ENCODE peak calls at places on chromosomes 2 and 18, in ten cellular contexts. O is spleen; N is CD8-positive, alpha-beta memory T cell; K is foreskin fibroblast; S is BJ; W is AG09309; P is astrocyte of the spinal cord; T is H1; L is HCT116; C is WERI-Rb-1. B is an unnamed sample.

GRCh38 chr18:48293954-48294893 is 115.0 kb downstream of the ZBTB7C start:
- DNase-seq in O (peak), N (no peak), K (no peak), S (no peak), W (no peak), P (no peak), T (peak), L (no peak), C (peak), B (peak)

GRCh38 chr2:71944183-71944550 is 203.5 kb downstream of the CYP26B1 start:
- DNase-seq in O (peak), N (no peak), K (no peak), S (no peak), W (no peak), P (no peak), T (no peak), L (no peak), C (peak), B (no peak)

GRCh38 chr2:7116516-7116915 is 199.3 kb downstream of the RNF144A start:
- DNase-seq in O (no peak), N (no peak), K (no peak), S (no peak), W (no peak), P (no peak), T (no peak), L (no peak), C (no peak), B (no peak)

GRCh38 chr2:52222128-52222527 is 1190.2 kb upstream of the NRXN1 start:
- DNase-seq in O (no peak), N (no peak), K (peak), S (no peak), W (no peak), P (peak), T (no peak), L (no peak), C (no peak), B (peak)

GRCh38 chr2:198374375-198375072 is 570.1 kb downstream of the PLCL1 start:
- DNase-seq in O (no peak), N (no peak), K (peak), S (peak), W (peak), P (peak), T (peak), L (no peak), C (peak), B (peak)

GRCh38 chr2:69177785-69178636 is 165.0 kb downstream of the ANTXR1 start:
- DNase-seq in O (peak), N (no peak), K (peak), S (peak), W (peak), P (peak), T (peak), L (peak), C (peak), B (peak)

GRCh38 chr2:223941579-223942277 is 3.4 kb downstream of the WDFY1 start:
- DNase-seq in O (no peak), N (peak), K (peak), S (peak), W (peak), P (peak), T (no peak), L (no peak), C (no peak), B (peak)

GRCh38 chr2:98282109-98282508 is 64.1 kb upstream of the CNGA3 start:
- DNase-seq in O (no peak), N (no peak), K (no peak), S (no peak), W (no peak), P (peak), T (no peak), L (no peak), C (no peak), B (peak)

GRCh38 chr18:57210711-57211411 is 64.0 kb downstream of the BOD1L2 start:
- DNase-seq in O (no peak), N (no peak), K (no peak), S (no peak), W (no peak), P (no peak), T (no peak), L (no peak), C (no peak), B (peak)

GRCh38 chr2:25587361-25587760 is 86.0 kb downstream of the DTNB start:
- DNase-seq in O (no peak), N (no peak), K (peak), S (peak), W (no peak), P (peak), T (no peak), L (no peak), C (no peak), B (peak)

GRCh38 chr2:10467401-10467800 is 19.3 kb upstream of the ODC1 start:
- DNase-seq in O (peak), N (no peak), K (no peak), S (no peak), W (no peak), P (no peak), T (no peak), L (no peak), C (peak), B (no peak)

GRCh38 chr2:121532894-121533293 is 2.2 kb downstream of the RNU4ATAC start:
- DNase-seq in O (no peak), N (no peak), K (no peak), S (no peak), W (no peak), P (no peak), T (no peak), L (peak), C (no peak), B (peak)

GRCh38 chr2:121529439-121530209 is 1.1 kb upstream of the RNU4ATAC start:
- DNase-seq in O (no peak), N (no peak), K (peak), S (no peak), W (no peak), P (peak), T (no peak), L (no peak), C (peak), B (no peak)

GRCh38 chr2:121532347-121532766 is 1.7 kb downstream of the RNU4ATAC start:
- DNase-seq in O (no peak), N (no peak), K (peak), S (no peak), W (no peak), P (peak), T (no peak), L (no peak), C (no peak), B (peak)

GRCh38 chr2:121530563-121531334 is at the start of gene RNU4ATAC:
- DNase-seq in O (peak), N (peak), K (peak), S (peak), W (peak), P (peak), T (peak), L (peak), C (peak), B (peak)

DNA sequence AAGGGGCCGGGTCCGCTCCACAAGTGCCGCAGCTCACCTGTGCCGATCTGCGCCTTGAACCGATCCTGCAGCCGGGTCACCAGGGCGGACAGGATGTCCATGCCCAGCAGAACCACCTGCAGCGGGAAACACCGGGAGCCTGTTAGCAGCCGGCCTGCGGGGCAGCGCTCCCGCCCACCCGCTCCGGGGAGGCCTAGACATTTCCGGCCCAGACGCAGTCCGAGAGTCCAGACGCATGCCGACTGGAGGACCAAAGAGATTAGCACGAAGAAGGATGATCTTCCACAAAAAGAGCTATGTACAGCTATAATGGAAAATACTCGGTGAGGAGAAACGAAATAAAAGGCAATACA is 494 bp upstream of the RNU4ATAC start:
- DNase-seq in O (peak), N (no peak), K (peak), S (no peak), W (no peak), P (peak), T (peak), L (peak), C (peak), B (no peak)
- H3K4me3 ChIP-seq in O (peak), N (peak), K (peak), S (peak), W (peak), P (peak), T (peak), L (peak), C (peak), B (peak)

GRCh38 chr18:13756671-13757070 is 30.2 kb downstream of the RNMT start:
- DNase-seq in O (no peak), N (no peak), K (no peak), S (no peak), W (no peak), P (no peak), T (no peak), L (no peak), C (no peak), B (peak)
- H3K4me3 ChIP-seq in O (no peak), N (no peak), K (no peak), S (no peak), W (no peak), P (no peak), T (no peak), L (no peak), C (no peak), B (no peak)

GRCh38 chr2:74941284-74941683 is 17.2 kb upstream of the POLE4 start:
- DNase-seq in O (no peak), N (no peak), K (no peak), S (no peak), W (no peak), P (no peak), T (no peak), L (no peak), C (no peak), B (no peak)
- H3K4me3 ChIP-seq in O (no peak), N (no peak), K (no peak), S (no peak), W (no peak), P (no peak), T (no peak), L (no peak), C (no peak), B (no peak)

GRCh38 chr18:26579941-26580618 is 31.7 kb upstream of the KCTD1 start:
- DNase-seq in O (no peak), N (no peak), K (no peak), S (no peak), W (no peak), P (no peak), T (no peak), L (peak), C (no peak), B (peak)

GRCh38 chr18:26574958-26575864 is 26.9 kb upstream of the KCTD1 start:
- DNase-seq in O (peak), N (no peak), K (peak), S (peak), W (peak), P (peak), T (peak), L (no peak), C (no peak), B (peak)

GRCh38 chr18:26575865-26576217 is 27.5 kb upstream of the KCTD1 start:
- DNase-seq in O (no peak), N (no peak), K (no peak), S (no peak), W (no peak), P (no peak), T (no peak), L (no peak), C (no peak), B (no peak)
- H3K4me3 ChIP-seq in O (no peak), N (no peak), K (no peak), S (no peak), W (no peak), P (no peak), T (peak), L (peak), C (no peak), B (no peak)

GRCh38 chr18:68843467-68844089 is 45.7 kb downstream of the CCDC102B start:
- DNase-seq in O (no peak), N (no peak), K (no peak), S (no peak), W (no peak), P (peak), T (no peak), L (no peak), C (no peak), B (no peak)

GRCh38 chr18:68839701-68840100 is 41.8 kb downstream of the CCDC102B start:
- DNase-seq in O (no peak), N (no peak), K (peak), S (no peak), W (no peak), P (no peak), T (no peak), L (no peak), C (no peak), B (no peak)

GRCh38 chr18:68837665-68838390 is 39.9 kb downstream of the CCDC102B start:
- DNase-seq in O (no peak), N (no peak), K (peak), S (peak), W (peak), P (peak), T (no peak), L (no peak), C (no peak), B (no peak)

GRCh38 chr18:68840554-68841263 is 42.8 kb downstream of the CCDC102B start:
- DNase-seq in O (no peak), N (no peak), K (peak), S (peak), W (peak), P (peak), T (no peak), L (peak), C (no peak), B (peak)

DNA sequence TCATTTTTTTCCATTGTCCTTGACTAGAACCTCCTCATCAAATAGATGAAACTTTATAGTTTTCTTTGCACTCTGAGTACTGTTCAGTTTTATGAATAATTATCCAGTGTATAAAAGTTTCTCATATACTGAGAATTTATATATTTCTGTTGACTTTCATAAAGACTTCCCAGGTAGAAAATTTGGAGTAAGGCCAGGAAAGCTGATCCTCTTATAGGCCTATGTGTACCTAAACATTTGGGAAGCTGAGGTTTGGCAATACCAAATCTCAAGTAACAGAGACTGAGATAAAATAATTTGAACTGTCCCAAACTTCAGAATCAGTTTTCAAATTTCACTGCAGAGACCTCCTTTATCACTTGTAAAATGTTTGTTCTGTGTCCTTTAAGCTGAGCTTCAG is 43.4 kb downstream of the CCDC102B start:
- DNase-seq in O (no peak), N (no peak), K (no peak), S (no peak), W (no peak), P (no peak), T (no peak), L (no peak), C (no peak), B (peak)
- H3K4me3 ChIP-seq in O (no peak), N (no peak), K (no peak), S (no peak), W (no peak), P (no peak), T (no peak), L (no peak), C (no peak), B (no peak)

DNA sequence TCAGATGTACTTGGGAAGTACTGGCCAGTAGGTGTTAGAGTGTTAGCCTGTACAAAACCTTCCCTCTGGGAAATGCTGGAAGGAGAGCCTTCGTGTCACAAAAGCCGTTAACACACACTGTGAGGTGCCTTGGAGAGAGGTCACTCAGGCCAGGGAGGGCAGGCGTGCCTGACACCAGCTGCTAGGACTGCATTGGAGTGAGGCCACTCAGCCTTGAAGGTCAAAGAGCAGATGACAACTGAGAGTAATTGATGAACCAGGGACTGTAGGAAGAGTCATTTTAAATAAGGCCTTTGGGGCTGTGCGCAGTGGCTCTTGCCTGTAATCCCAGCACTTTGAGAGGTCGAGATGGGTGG is 45.4 kb downstream of the ASAP2 start:
- DNase-seq in O (no peak), N (no peak), K (no peak), S (no peak), W (no peak), P (no peak), T (no peak), L (no peak), C (peak), B (no peak)
- H3K4me3 ChIP-seq in O (no peak), N (no peak), K (no peak), S (no peak), W (no peak), P (no peak), T (no peak), L (no peak), C (no peak), B (no peak)

GRCh38 chr2:226829721-226830631 is 5.9 kb upstream of the RHBDD1 start:
- DNase-seq in O (no peak), N (no peak), K (no peak), S (no peak), W (no peak), P (no peak), T (no peak), L (no peak), C (no peak), B (no peak)
- H3K4me3 ChIP-seq in O (no peak), N (no peak), K (no peak), S (no peak), W (no peak), P (no peak), T (no peak), L (no peak), C (no peak), B (no peak)

DNA sequence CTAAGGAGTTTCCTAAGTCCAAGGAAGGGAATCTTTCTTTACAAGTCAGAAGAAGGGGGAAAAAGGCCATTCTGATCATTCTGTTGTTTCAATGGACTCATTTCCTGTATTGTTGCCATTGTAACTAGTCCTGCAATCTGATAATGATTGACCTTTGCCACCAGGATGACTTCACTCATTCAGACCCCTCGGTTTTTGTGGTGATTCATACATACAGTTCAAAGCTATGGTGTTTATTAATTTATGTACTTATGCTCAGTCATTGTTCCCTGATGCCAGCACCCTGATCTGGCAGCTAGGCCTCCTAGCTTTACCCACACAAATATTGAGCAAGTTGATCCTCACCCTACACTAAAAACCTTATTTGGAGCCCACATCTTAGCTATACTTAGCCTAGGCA is 57.6 kb upstream of the ZNF519 start:
- DNase-seq in O (no peak), N (no peak), K (peak), S (no peak), W (peak), P (peak), T (no peak), L (peak), C (no peak), B (peak)
- H3K4me3 ChIP-seq in O (no peak), N (no peak), K (no peak), S (no peak), W (no peak), P (no peak), T (no peak), L (peak), C (no peak), B (no peak)

GRCh38 chr2:44776924-44777480 is 164.5 kb upstream of the SIX3 start:
- DNase-seq in O (no peak), N (no peak), K (no peak), S (no peak), W (no peak), P (no peak), T (no peak), L (no peak), C (no peak), B (no peak)

GRCh38 chr2:44778671-44779476 is 162.6 kb upstream of the SIX3 start:
- DNase-seq in O (peak), N (no peak), K (no peak), S (no peak), W (no peak), P (no peak), T (peak), L (no peak), C (peak), B (no peak)

GRCh38 chr2:44779793-44780192 is 161.7 kb upstream of the SIX3 start:
- DNase-seq in O (no peak), N (no peak), K (no peak), S (no peak), W (no peak), P (no peak), T (no peak), L (no peak), C (no peak), B (no peak)

GRCh38 chr2:44777542-44777941 is 164.0 kb upstream of the SIX3 start:
- DNase-seq in O (no peak), N (no peak), K (no peak), S (no peak), W (no peak), P (no peak), T (no peak), L (no peak), C (peak), B (peak)

GRCh38 chr2:44778221-44778654 is 163.3 kb upstream of the SIX3 start:
- DNase-seq in O (peak), N (no peak), K (no peak), S (no peak), W (no peak), P (no peak), T (no peak), L (no peak), C (peak), B (no peak)
- H3K4me3 ChIP-seq in O (no peak), N (no peak), K (no peak), S (no peak), W (no peak), P (no peak), T (peak), L (no peak), C (peak), B (no peak)